ENCODE peak calls at places on chromosomes 7 and 10, in seven cellular contexts. Z is K562, A is IMR-90, X is neuronal stem cell, Y is hepatocyte, N is mammary epithelial cell, V is GM23338. K is an unnamed sample.

GRCh38 chr10:13120786-13121499 is 21.0 kb downstream of the OPTN start:
- DNase-seq in Z (no peak), A (no peak), X (no peak), Y (no peak), N (no peak), V (no peak), K (no peak)

GRCh38 chr7:1286946-1287628 is 54.4 kb downstream of the UNCX start:
- DNase-seq in Z (no peak), A (no peak), X (no peak), Y (no peak), N (no peak), V (no peak), K (no peak)

GRCh38 chr7:78702770-78703169 is 750.7 kb downstream of the MAGI2 start:
- DNase-seq in Z (no peak), A (peak; percentile 99), X (no peak), Y (no peak), N (peak; percentile 83), V (no peak), K (no peak)

GRCh38 chr10:122561212-122561611 is 658 bp downstream of the DMBT1 start:
- DNase-seq in Z (no peak), A (no peak), X (no peak), Y (peak; percentile 46), N (no peak), V (no peak), K (no peak)

GRCh38 chr7:82050134-82050533 is 280.3 kb upstream of the HGF start:
- DNase-seq in Z (no peak), A (peak; percentile 91), X (no peak), Y (peak; percentile 45), N (peak; percentile 85), V (peak; percentile 6), K (no peak)

GRCh38 chr10:43649149-43649523 is 455 bp upstream of the ZNF32 start:
- DNase-seq in Z (no peak), A (no peak), X (no peak), Y (no peak), N (no peak), V (no peak), K (no peak)

GRCh38 chr7:77442631-77443420 is 26.7 kb upstream of the GSAP start:
- DNase-seq in Z (no peak), A (peak; percentile 50), X (no peak), Y (no peak), N (peak; percentile 84), V (no peak), K (no peak)

GRCh38 chr10:76393875-76394706 is 962.7 kb downstream of the LRMDA start:
- DNase-seq in Z (no peak), A (peak; percentile 38), X (no peak), Y (no peak), N (no peak), V (no peak), K (no peak)

GRCh38 chr10:21317902-21318301 is 207.6 kb downstream of the SKIDA1 start:
- DNase-seq in Z (no peak), A (peak; percentile 97), X (no peak), Y (no peak), N (peak; percentile 29), V (no peak), K (no peak)

GRCh38 chr7:137949416-137950262 is 52.2 kb downstream of the CREB3L2 start:
- DNase-seq in Z (no peak), A (no peak), X (no peak), Y (no peak), N (no peak), V (no peak), K (no peak)

GRCh38 chr7:69656890-69657289 is 58.6 kb downstream of the AUTS2 start:
- DNase-seq in Z (no peak), A (no peak), X (no peak), Y (no peak), N (no peak), V (no peak), K (peak; percentile 47)

GRCh38 chr7:27032843-27033242 is 63.0 kb downstream of the HOXA1 start:
- DNase-seq in Z (no peak), A (peak; percentile 13), X (no peak), Y (no peak), N (no peak), V (no peak), K (peak; percentile 16)

GRCh38 chr10:76939862-76940495 is 697.6 kb downstream of the KCNMA1 start:
- DNase-seq in Z (no peak), A (no peak), X (no peak), Y (no peak), N (no peak), V (no peak), K (no peak)

GRCh38 chr10:100744136-100744979 is 1.0 kb upstream of the PAX2 start:
- DNase-seq in Z (no peak), A (no peak), X (no peak), Y (no peak), N (no peak), V (peak; percentile 60), K (peak; percentile 63)

GRCh38 chr7:144057954-144058353 is 9.2 kb downstream of the OR2A5 start:
- DNase-seq in Z (no peak), A (no peak), X (no peak), Y (peak; percentile 63), N (no peak), V (no peak), K (no peak)

GRCh38 chr7:149450821-149451220 is 10.0 kb downstream of the ZNF777 start:
- DNase-seq in Z (no peak), A (no peak), X (no peak), Y (no peak), N (no peak), V (no peak), K (no peak)

GRCh38 chr7:6392712-6393666 is 54.8 kb downstream of the DAGLB start:
- DNase-seq in Z (peak; percentile 72), A (peak; percentile 77), X (no peak), Y (peak; percentile 90), N (peak; percentile 76), V (no peak), K (no peak)

GRCh38 chr7:101848168-101848951 is 30.9 kb downstream of the CUX1 start:
- DNase-seq in Z (no peak), A (no peak), X (no peak), Y (no peak), N (no peak), V (no peak), K (no peak)

GRCh38 chr7:128863433-128863989 is 855 bp downstream of the ATP6V1F start:
- DNase-seq in Z (peak; percentile 86), A (peak; percentile 74), X (peak; percentile 51), Y (peak; percentile 78), N (peak; percentile 63), V (peak; percentile 90), K (peak; percentile 83)

GRCh38 chr7:101173752-101174244 is 6.3 kb downstream of the NAT16 start:
- DNase-seq in Z (peak; percentile 96), A (no peak), X (no peak), Y (no peak), N (no peak), V (peak; percentile 91), K (peak; percentile 70)

GRCh38 chr7:52154382-52154781 is 837.8 kb upstream of the COBL start:
- DNase-seq in Z (no peak), A (no peak), X (no peak), Y (no peak), N (no peak), V (peak; percentile 43), K (no peak)

GRCh38 chr10:27072436-27073114 is 27.7 kb downstream of the ANKRD26 start:
- DNase-seq in Z (peak; percentile 14), A (no peak), X (no peak), Y (no peak), N (no peak), V (peak; percentile 79), K (peak; percentile 46)

GRCh38 chr7:96076350-96076707 is 245.6 kb downstream of the SLC25A13 start:
- DNase-seq in Z (no peak), A (no peak), X (no peak), Y (no peak), N (no peak), V (no peak), K (no peak)
- H2AFZ ChIP-seq in Z (peak overlapping the region; percentile 45), A (peak overlapping the region; percentile 85), X (peak overlapping the region; percentile 96), Y (peak overlapping the region; percentile 75), N (peak overlapping the region; percentile 89), V (peak overlapping the region; percentile 94), K (peak overlapping the region; percentile 99)

GRCh38 chr10:97335188-97335619 is 675 bp upstream of the FRAT2 start:
- DNase-seq in Z (no peak), A (no peak), X (no peak), Y (no peak), N (no peak), V (peak; percentile 71), K (peak; percentile 72)
- H3K27ac ChIP-seq in Z (peak overlapping the region; percentile 98), A (peak overlapping the region; percentile 27), X (no peak overlapping the region), Y (no peak overlapping the region), N (peak overlapping the region; percentile 94), V (peak overlapping the region; percentile 98), K (peak overlapping the region; percentile 94)

DNA sequence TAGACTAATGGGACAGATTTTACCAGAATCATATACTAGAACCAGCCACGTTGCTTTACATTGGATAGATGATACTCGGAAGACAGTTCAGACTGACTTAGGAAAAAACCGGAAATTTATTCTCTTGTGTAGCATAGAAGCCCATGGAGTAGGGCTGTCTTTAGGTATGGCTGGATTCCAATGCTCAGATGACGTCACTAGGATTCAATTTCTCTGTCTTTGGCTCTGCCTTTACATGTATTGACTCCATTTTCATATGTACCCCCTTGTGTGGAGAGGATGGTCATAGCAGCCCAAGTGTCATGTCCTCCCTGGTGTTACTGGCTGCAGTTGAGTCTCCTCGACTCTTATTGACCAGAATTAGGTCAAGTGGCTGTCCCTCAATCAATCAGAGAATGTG is 39.2 kb upstream of the SMNDC1 start:
- DNase-seq in Z (no peak), A (no peak), X (no peak), Y (no peak), N (no peak), V (no peak), K (no peak)
- H2AFZ ChIP-seq in Z (no peak overlapping the region), A (no peak overlapping the region), X (no peak overlapping the region), Y (no peak overlapping the region), N (no peak overlapping the region), V (no peak overlapping the region), K (no peak overlapping the region)

GRCh38 chr10:70541738-70542564 is 60.6 kb downstream of the PRF1 start:
- DNase-seq in Z (no peak), A (no peak), X (no peak), Y (no peak), N (no peak), V (no peak), K (no peak)

GRCh38 chr10:70540089-70540788 is 61.7 kb downstream of the PALD1 start:
- DNase-seq in Z (peak; percentile 83), A (no peak), X (no peak), Y (peak; percentile 42), N (no peak), V (peak; percentile 84), K (peak; percentile 64)

GRCh38 chr10:70539471-70539870 is 60.9 kb downstream of the PALD1 start:
- DNase-seq in Z (no peak), A (no peak), X (no peak), Y (no peak), N (no peak), V (no peak), K (no peak)

GRCh38 chr10:70542565-70542938 is 60.0 kb downstream of the PRF1 start:
- DNase-seq in Z (no peak), A (peak; percentile 13), X (no peak), Y (no peak), N (no peak), V (no peak), K (no peak)

DNA sequence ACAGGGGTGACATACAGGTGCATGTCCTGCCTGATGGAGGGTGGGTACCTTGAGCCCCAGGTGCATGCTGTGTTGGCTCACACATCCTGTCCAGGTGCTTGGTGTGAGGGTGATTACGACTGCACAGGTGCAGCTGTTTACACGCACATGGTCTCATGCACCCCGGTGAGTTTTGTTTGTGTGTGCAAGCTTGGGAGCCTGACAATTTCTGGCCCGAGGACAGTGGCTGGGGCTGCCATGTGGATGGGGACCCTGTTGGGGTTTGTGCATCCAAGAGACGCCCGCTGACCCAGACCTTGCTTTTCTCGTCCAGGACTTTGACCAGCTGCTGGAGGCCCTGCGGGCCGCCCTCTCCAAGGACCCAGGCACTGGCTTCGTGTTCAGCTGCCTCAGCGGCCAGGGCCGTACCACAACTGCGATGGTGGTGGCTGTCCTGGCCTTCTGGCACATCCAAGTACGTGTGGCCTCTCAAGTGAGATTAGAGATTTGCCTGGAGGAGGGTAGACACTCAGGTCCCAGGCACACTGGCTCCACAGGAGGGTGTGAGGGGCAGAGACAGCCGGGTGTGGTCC is 61.7 kb downstream of the PRF1 start:
- DNase-seq in Z (no peak), A (no peak), X (no peak), Y (no peak), N (no peak), V (no peak), K (no peak)
- H3K27ac ChIP-seq in Z (no peak overlapping the region), A (no peak overlapping the region), X (no peak overlapping the region), Y (no peak overlapping the region), N (no peak overlapping the region), V (no peak overlapping the region), K (no peak overlapping the region)

K was measured in neural progenitor cell.